ENCODE peak calls at places on chromosome 7, in ten cellular contexts. T is AML-193; G is GM12865; J is NCI-H226; M is HuH-7.5; H is iris pigment epithelial cell; Z is activated naive CD4-positive, alpha-beta T cell treated with Interleukin-2 at 50 U/mL for 16 hours; D is GM12878; E is erythroblast; P is cardiac fibroblast. K is an unnamed sample.

GRCh38 chr7:139771001-139771956 is 6.5 kb downstream of the HIPK2 start:
- DNase-seq in T (peak), G (peak), H (peak), M (no peak), E (no peak), P (peak), D (no peak), J (no peak), Z (no peak), K (peak)

GRCh38 chr7:35988818-35989217 is 164.2 kb upstream of the EEPD1 start:
- DNase-seq in Z (no peak), E (no peak), H (peak), M (no peak), D (no peak), J (no peak), G (no peak), T (no peak), P (no peak), K (no peak)

GRCh38 chr7:44309271-44310091 is 15.9 kb downstream of the CAMK2B start:
- DNase-seq in H (peak), M (no peak), Z (peak), J (no peak), T (no peak), G (peak), E (peak), D (no peak), P (peak), K (no peak)

GRCh38 chr7:70498232-70498631 is 633.7 kb upstream of the GALNT17 start:
- DNase-seq in E (no peak), P (no peak), H (no peak), G (no peak), D (no peak), Z (no peak), J (no peak), M (no peak), T (no peak), K (no peak)

GRCh38 chr7:100221767-100222444 is 2.2 kb downstream of the PVRIG start:
- DNase-seq in H (no peak), P (no peak), J (no peak), T (no peak), Z (peak), G (peak), D (no peak), M (no peak), E (no peak), K (no peak)

GRCh38 chr7:76330245-76330644 is 27.8 kb downstream of the HSPB1 start:
- DNase-seq in J (no peak), E (no peak), T (no peak), H (no peak), D (no peak), Z (no peak), M (no peak), P (no peak), G (no peak), K (no peak)

GRCh38 chr7:71221549-71221948 is 89.6 kb downstream of the GALNT17 start:
- DNase-seq in H (no peak), D (no peak), J (no peak), Z (no peak), E (no peak), M (no peak), T (no peak), P (no peak), G (no peak), K (no peak)

GRCh38 chr7:36895112-36895511 is 170.8 kb upstream of the AOAH start:
- DNase-seq in H (no peak), M (no peak), E (no peak), P (no peak), G (no peak), T (no peak), J (no peak), D (no peak), Z (no peak), K (no peak)

GRCh38 chr7:80772347-80773101 is 134.1 kb downstream of the CD36 start:
- DNase-seq in J (no peak), Z (no peak), M (no peak), E (no peak), T (no peak), H (no peak), P (no peak), D (no peak), G (no peak), K (no peak)

GRCh38 chr7:134941947-134942346 is 44.4 kb upstream of the AGBL3 start:
- DNase-seq in E (no peak), J (no peak), P (no peak), T (no peak), D (no peak), M (no peak), H (no peak), G (no peak), Z (no peak), K (no peak)

GRCh38 chr7:150727381-150727780 is 9.8 kb upstream of the GIMAP5 start:
- DNase-seq in M (no peak), E (no peak), P (no peak), J (no peak), D (no peak), Z (no peak), H (no peak), T (no peak), G (no peak), K (no peak)